ENCODE peak calls at places on chromosome 10, in ten cellular contexts. J, H, D, Z, I, O, P, R, L and S are unnamed samples.

GRCh38 chr10:1329622-1330021 is 273.4 kb downstream of the WDR37 start:
- DNase-seq in Z (no peak), J (no peak), L (no peak), O (no peak), P (no peak), I (no peak), D (no peak), H (no peak), R (no peak), S (no peak)

GRCh38 chr10:131437556-131438465 is 126.3 kb upstream of the TCERG1L start:
- DNase-seq in O (no peak), P (no peak), Z (no peak), I (no peak), H (no peak), R (no peak), L (no peak), J (no peak), D (no peak), S (no peak)

GRCh38 chr10:43057831-43058340 is 19.0 kb upstream of the RET start:
- DNase-seq in R (no peak), P (no peak), O (no peak), Z (no peak), J (no peak), D (no peak), L (no peak), H (peak; percentile 5), I (no peak), S (no peak)

GRCh38 chr10:110175406-110175805 is 32.0 kb upstream of the MXI1 start:
- DNase-seq in O (no peak), J (peak; percentile 11), P (no peak), H (no peak), I (no peak), D (peak; percentile 28), R (no peak), Z (no peak), L (peak; percentile 76), S (no peak)

GRCh38 chr10:128150045-128150493 is 23.8 kb upstream of the MKI67 start:
- DNase-seq in O (peak; percentile 68), L (no peak), J (peak; percentile 62), H (peak; percentile 53), R (no peak), I (peak; percentile 75), Z (peak; percentile 39), P (no peak), D (peak; percentile 50), S (peak; percentile 78)

GRCh38 chr10:1268856-1269255 is 212.7 kb downstream of the WDR37 start:
- DNase-seq in O (no peak), I (no peak), J (no peak), H (no peak), D (no peak), L (no peak), Z (no peak), P (no peak), R (no peak), S (no peak)

GRCh38 chr10:1293636-1294440 is 237.7 kb downstream of the WDR37 start:
- DNase-seq in J (no peak), O (no peak), D (no peak), R (no peak), H (no peak), P (no peak), I (no peak), L (no peak), Z (no peak), S (no peak)

GRCh38 chr10:49083256-49083655 is 32.1 kb downstream of the VSTM4 start:
- DNase-seq in H (no peak), O (no peak), I (peak; percentile 41), R (no peak), Z (no peak), L (no peak), J (peak; percentile 32), D (no peak), P (no peak), S (no peak)

GRCh38 chr10:74223755-74224530 is 72.9 kb downstream of the ADK start:
- DNase-seq in I (no peak), H (no peak), J (peak; percentile 62), O (no peak), L (peak; percentile 75), D (peak; percentile 86), Z (no peak), P (no peak), R (no peak), S (no peak)

GRCh38 chr10:62831346-62831745 is 15.2 kb upstream of the EGR2 start:
- DNase-seq in I (no peak), L (peak; percentile 5), O (no peak), J (peak; percentile 79), P (no peak), H (no peak), D (peak; percentile 67), Z (no peak), R (no peak), S (no peak)

GRCh38 chr10:96789571-96790108 is 42.5 kb upstream of the LCOR start:
- DNase-seq in I (no peak), R (no peak), Z (no peak), J (peak; percentile 48), O (no peak), D (no peak), H (no peak), L (no peak), P (no peak), S (no peak)

GRCh38 chr10:30812018-30812851 is 182.7 kb upstream of the LYZL2 start:
- DNase-seq in H (peak; percentile 45), D (peak; percentile 82), R (no peak), J (peak; percentile 97), Z (no peak), I (no peak), P (no peak), O (no peak), L (no peak), S (no peak)

GRCh38 chr10:350981-351501 is 215.8 kb downstream of the ZMYND11 start:
- DNase-seq in O (no peak), I (no peak), L (no peak), D (no peak), P (no peak), R (no peak), Z (no peak), J (no peak), H (no peak), S (no peak)

GRCh38 chr10:119449760-119450461 is 92.6 kb downstream of the RGS10 start:
- DNase-seq in D (peak; percentile 80), L (no peak), J (peak; percentile 95), H (peak; percentile 79), R (no peak), Z (no peak), O (no peak), I (peak; percentile 35), P (no peak), S (peak; percentile 32)

GRCh38 chr10:86018735-86019058 is 347.9 kb downstream of the GRID1 start:
- DNase-seq in I (no peak), O (no peak), R (no peak), D (no peak), H (no peak), P (no peak), L (no peak), J (no peak), Z (no peak), S (no peak)

GRCh38 chr10:88733215-88733614 is 26.6 kb upstream of the LIPN start:
- DNase-seq in J (no peak), Z (no peak), I (no peak), L (no peak), R (no peak), D (no peak), P (no peak), O (no peak), H (no peak), S (no peak)

GRCh38 chr10:112852308-112852707 is 97.7 kb upstream of the TCF7L2 start:
- DNase-seq in I (no peak), O (no peak), P (no peak), Z (no peak), L (no peak), H (peak; percentile 26), D (no peak), R (no peak), J (no peak), S (peak; percentile 72)

GRCh38 chr10:29970576-29970975 is 88.8 kb downstream of the JCAD start:
- DNase-seq in P (no peak), J (no peak), L (no peak), R (no peak), D (no peak), Z (no peak), I (no peak), O (no peak), H (no peak), S (no peak)

GRCh38 chr10:104809288-104810090 is 168.4 kb downstream of the SORCS3 start:
- DNase-seq in R (peak; percentile 83), Z (peak; percentile 0), D (peak; percentile 96), O (no peak), L (peak; percentile 34), H (no peak), I (peak; percentile 53), J (peak; percentile 60), P (no peak), S (no peak)

GRCh38 chr10:78623577-78624215 is 445.1 kb upstream of the ZMIZ1 start:
- DNase-seq in H (no peak), R (no peak), Z (no peak), I (peak; percentile 16), J (peak; percentile 70), P (no peak), O (no peak), D (peak; percentile 80), L (peak; percentile 35), S (no peak)

GRCh38 chr10:121617176-121617575 is 18.9 kb upstream of the FGFR2 start:
- DNase-seq in O (no peak), I (no peak), D (no peak), R (no peak), L (no peak), H (no peak), P (no peak), Z (no peak), J (no peak), S (no peak)

GRCh38 chr10:92839191-92840085 is 8.9 kb upstream of the EXOC6 start:
- DNase-seq in L (no peak), R (no peak), P (peak; percentile 5), J (peak; percentile 44), D (peak; percentile 23), Z (peak; percentile 8), H (peak; percentile 66), I (peak; percentile 0), O (peak; percentile 11), S (peak; percentile 72)

GRCh38 chr10:77877461-77878344 is 48.9 kb downstream of the DLG5 start:
- DNase-seq in J (peak; percentile 52), I (peak; percentile 58), O (no peak), R (no peak), P (no peak), D (no peak), L (peak; percentile 57), Z (no peak), H (peak; percentile 64), S (no peak)

GRCh38 chr10:36515313-36515712 is 610.1 kb upstream of the ANKRD30A start:
- DNase-seq in I (no peak), Z (no peak), D (no peak), J (peak; percentile 58), R (no peak), P (no peak), H (no peak), O (no peak), L (no peak), S (no peak)

GRCh38 chr10:95363303-95363912 is 72.6 kb upstream of the PDLIM1 start:
- DNase-seq in H (no peak), R (peak; percentile 22), J (peak; percentile 79), Z (peak; percentile 19), L (peak; percentile 15), D (peak; percentile 54), I (peak; percentile 49), P (peak; percentile 64), O (no peak), S (no peak)

GRCh38 chr10:32167450-32167849 is 111.2 kb upstream of the KIF5B start:
- DNase-seq in Z (no peak), O (no peak), J (no peak), H (no peak), L (no peak), I (no peak), R (no peak), D (no peak), P (no peak), S (no peak)

GRCh38 chr10:4763960-4764428 is 62.0 kb upstream of the AKR1E2 start:
- DNase-seq in J (peak; percentile 94), D (peak; percentile 82), H (no peak), Z (no peak), L (peak; percentile 77), P (no peak), I (no peak), R (no peak), O (no peak), S (no peak)

GRCh38 chr10:93771354-93771753 is 13.6 kb downstream of the LGI1 start:
- DNase-seq in P (no peak), L (no peak), R (no peak), H (no peak), O (no peak), I (no peak), J (no peak), D (no peak), Z (no peak), S (no peak)